ENCODE peak calls at places on chromosomes 1 and 21, in ten cellular contexts. Y is cardiac muscle cell; X is effector CD4-positive, alpha-beta T cell; B is ecto neural progenitor cell; J is LoVo; M is naive thymus-derived CD4-positive, alpha-beta T cell; H is ovary; P is activated CD4-positive, alpha-beta T cell treated with anti-CD3 and anti-CD28 coated beads, Interleukin-2, amount 50 U/mL, for 48 hours; Z is PC-3; R is C1 segment of cervical spinal cord. K is an unnamed sample.

GRCh38 chr21:31682625-31683024 is 23.1 kb downstream of the SOD1 start:
- DNase-seq in Y (no peak), M (no peak), Z (no peak), X (no peak), J (no peak), B (no peak), H (no peak), R (no peak), P (no peak), K (no peak)

GRCh38 chr1:235295902-235296350 is 32.1 kb downstream of the ARID4B start:
- DNase-seq in B (no peak), H (no peak), J (no peak), Z (peak; percentile 93), Y (no peak), X (no peak), P (no peak), R (no peak), M (no peak), K (peak; percentile 28)

GRCh38 chr1:21262282-21263051 is 27.8 kb downstream of the ECE1 start:
- DNase-seq in H (peak; percentile 78), B (no peak), R (no peak), Y (peak; percentile 44), Z (no peak), X (no peak), M (no peak), J (no peak), P (no peak), K (peak; percentile 83)

GRCh38 chr1:85297855-85298629 is 21.6 kb upstream of the BCL10 start:
- DNase-seq in M (no peak), H (peak; percentile 26), J (peak; percentile 95), P (peak; percentile 70), Z (peak; percentile 99), B (no peak), Y (no peak), R (no peak), X (peak; percentile 35), K (peak; percentile 98)

GRCh38 chr1:205561501-205562203 is 57.2 kb downstream of the CDK18 start:
- DNase-seq in H (no peak), M (no peak), B (no peak), R (no peak), J (no peak), Z (no peak), Y (no peak), P (no peak), X (no peak), K (no peak)

GRCh38 chr1:7534061-7534825 is 236.9 kb upstream of the VAMP3 start:
- DNase-seq in X (no peak), H (no peak), Y (no peak), J (no peak), B (no peak), M (no peak), R (no peak), Z (no peak), P (no peak), K (no peak)

GRCh38 chr21:45299864-45300785 is 12.4 kb upstream of the POFUT2 start:
- DNase-seq in B (no peak), Z (no peak), X (no peak), J (no peak), M (no peak), R (no peak), P (no peak), H (peak; percentile 42), Y (no peak), K (peak; percentile 45)

GRCh38 chr1:86739901-86740507 is 35.6 kb downstream of the SH3GLB1 start:
- DNase-seq in J (no peak), Z (no peak), M (no peak), H (no peak), R (no peak), X (no peak), P (no peak), B (no peak), Y (no peak), K (no peak)

GRCh38 chr1:246638941-246639655 is 72.8 kb downstream of the CNST start:
- DNase-seq in P (no peak), H (no peak), J (no peak), X (no peak), Z (no peak), B (no peak), R (no peak), Y (no peak), M (no peak), K (no peak)

GRCh38 chr1:156451486-156452184 is 48.9 kb downstream of the MEF2D start:
- DNase-seq in H (no peak), M (no peak), Y (no peak), R (no peak), J (no peak), B (no peak), X (no peak), Z (no peak), P (no peak), K (no peak)

GRCh38 chr21:38897532-38898421 is 92.0 kb downstream of the ETS2 start:
- DNase-seq in M (no peak), Y (no peak), Z (no peak), J (no peak), X (no peak), R (no peak), B (no peak), H (no peak), P (no peak), K (no peak)

GRCh38 chr1:117702654-117703053 is 96.8 kb downstream of the TENT5C start:
- DNase-seq in P (no peak), H (no peak), Y (no peak), X (no peak), B (no peak), R (no peak), M (no peak), J (no peak), Z (peak; percentile 7), K (no peak)

GRCh38 chr1:234972411-234973191 is 156.0 kb downstream of the TOMM20 start:
- DNase-seq in J (no peak), Z (no peak), M (no peak), P (no peak), R (no peak), Y (no peak), X (no peak), H (no peak), B (no peak), K (no peak)

GRCh38 chr1:53121319-53122172 is 20.9 kb downstream of the SLC1A7 start:
- DNase-seq in B (no peak), Z (peak; percentile 42), H (peak; percentile 82), P (no peak), M (no peak), R (no peak), Y (no peak), J (no peak), X (no peak), K (peak; percentile 33)

GRCh38 chr1:109275706-109276345 is 7.1 kb downstream of the PSRC1 start:
- DNase-seq in X (no peak), Z (peak; percentile 60), H (no peak), M (no peak), J (no peak), P (no peak), R (no peak), Y (no peak), B (no peak), K (peak; percentile 83)

GRCh38 chr1:4010811-4011605 is 110.9 kb upstream of the C1orf174 start:
- DNase-seq in Z (no peak), J (no peak), Y (no peak), M (no peak), R (no peak), P (no peak), H (no peak), B (peak; percentile 43), X (no peak), K (no peak)

GRCh38 chr1:67430358-67431155 is at the start of gene SERBP1:
- DNase-seq in H (peak; percentile 96), X (peak; percentile 95), Z (peak; percentile 98), M (peak; percentile 86), J (peak; percentile 96), Y (peak; percentile 98), P (peak; percentile 90), B (peak; percentile 97), R (peak; percentile 61), K (peak; percentile 97)

GRCh38 chr1:230728710-230729392 is 14.9 kb upstream of the AGT start:
- DNase-seq in Y (no peak), B (no peak), X (no peak), M (no peak), Z (no peak), P (no peak), H (no peak), J (no peak), R (no peak), K (no peak)

K was measured in ELR.